ENCODE peak calls at places on chromosomes 13 and 19, in six cellular contexts. P is iPS-NIHi11; W is LoVo; Y is putamen; O is Calu3; M is activated T-cell treated with anti-CD3 and anti-CD28 coated beads, Interleukin-2, amount 50 U/mL, for 24 hours. V is an unnamed sample.
A peak's percentile ranks its signal among the peaks of the same experiment; 100 is the strongest.

GRCh38 chr19:47561440-47562045 is 11.4 kb downstream of the ZNF541 start:
- DNase-seq in P (no peak), W (no peak), Y (no peak), O (no peak), M (no peak), V (no peak)

GRCh38 chr13:99218969-99219368 is 18.3 kb downstream of the UBAC2 start:
- DNase-seq in P (no peak), W (no peak), Y (no peak), O (no peak), M (peak; percentile 42), V (no peak)

GRCh38 chr19:10268077-10268476 is 2.8 kb upstream of the ICAM1 start:
- DNase-seq in P (no peak), W (no peak), Y (no peak), O (no peak), M (no peak), V (no peak)

GRCh38 chr13:70249332-70250064 is 141.2 kb upstream of the KLHL1 start:
- DNase-seq in P (peak; percentile 23), W (no peak), Y (no peak), O (peak; percentile 26), M (no peak), V (no peak)

GRCh38 chr19:49301165-49301865 is 23.7 kb downstream of the SLC6A16 start:
- DNase-seq in P (peak; percentile 94), W (peak; percentile 74), Y (peak; percentile 30), O (peak; percentile 85), M (peak; percentile 86), V (peak; percentile 45)

GRCh38 chr13:25406377-25406776 is 34.6 kb downstream of the ATP8A2 start:
- DNase-seq in P (peak; percentile 43), W (no peak), Y (no peak), O (no peak), M (no peak), V (no peak)

GRCh38 chr13:112056739-112057433 is 10.1 kb upstream of the SOX1 start:
- DNase-seq in P (no peak), W (no peak), Y (no peak), O (no peak), M (no peak), V (no peak)

GRCh38 chr19:33110201-33110910 is 21.6 kb upstream of the WDR88 start:
- DNase-seq in P (no peak), W (no peak), Y (no peak), O (no peak), M (no peak), V (no peak)

GRCh38 chr13:71702253-71702652 is 164.8 kb downstream of the DACH1 start:
- DNase-seq in P (no peak), W (no peak), Y (no peak), O (no peak), M (no peak), V (no peak)

GRCh38 chr19:3270908-3271307 is 46.4 kb downstream of the CELF5 start:
- DNase-seq in P (peak; percentile 69), W (no peak), Y (peak; percentile 85), O (peak; percentile 41), M (peak; percentile 54), V (no peak)

GRCh38 chr13:107812013-107812412 is 403.3 kb downstream of the LIG4 start:
- DNase-seq in P (no peak), W (no peak), Y (no peak), O (no peak), M (no peak), V (no peak)

GRCh38 chr13:87087741-87088140 is 583.4 kb upstream of the SLITRK5 start:
- DNase-seq in P (no peak), W (no peak), Y (no peak), O (no peak), M (no peak), V (no peak)

GRCh38 chr13:100388923-100389322 is 199.7 kb downstream of the GGACT start:
- DNase-seq in P (no peak), W (no peak), Y (no peak), O (no peak), M (no peak), V (no peak)

GRCh38 chr13:77740931-77741586 is 43.6 kb downstream of the SLAIN1 start:
- DNase-seq in P (no peak), W (no peak), Y (peak; percentile 98), O (no peak), M (no peak), V (peak; percentile 99)

GRCh38 chr19:50906217-50906616 is 5.0 kb downstream of the KLK4 start:
- DNase-seq in P (peak; percentile 67), W (peak; percentile 23), Y (no peak), O (peak; percentile 74), M (peak; percentile 56), V (no peak)

GRCh38 chr19:55080915-55081772 is 5.5 kb downstream of the EPS8L1 start:
- DNase-seq in P (peak; percentile 74), W (no peak), Y (no peak), O (no peak), M (peak; percentile 94), V (no peak)

GRCh38 chr19:19628499-19629134 is 597 bp upstream of the LPAR2 start:
- DNase-seq in P (peak; percentile 99), W (peak; percentile 10), Y (no peak), O (peak; percentile 83), M (peak; percentile 76), V (no peak)

GRCh38 chr19:42313096-42313839 is at the start of gene TMEM145:
- DNase-seq in P (peak; percentile 94), W (peak; percentile 66), Y (no peak), O (peak; percentile 81), M (peak; percentile 62), V (peak; percentile 56)

V was measured in globus pallidus.